ENCODE peak calls at places on chromosomes 1 and 21, in ten cellular contexts. D is fibroblast of the aortic adventitia, C is transverse colon, X is left ventricle myocardium inferior, V is kidney, S is heart right ventricle, Y is Caco-2, M is fibroblast of mammary gland, Q is astrocyte, A is uterus. O is an unnamed sample.

GRCh38 chr1:248404024-248404423 is 1.2 kb downstream of the OR2T1 start:
- DNase-seq in D (peak), C (no peak), X (no peak), V (no peak), S (no peak), Y (no peak), M (no peak), Q (no peak), A (no peak), O (no peak)

GRCh38 chr1:218171302-218171893 is 113.7 kb upstream of the RRP15 start:
- DNase-seq in D (peak), C (no peak), X (no peak), V (no peak), S (no peak), Y (peak), M (peak), Q (peak), A (no peak), O (no peak)

GRCh38 chr1:1111516-1112236 is 4.2 kb downstream of the C1orf159 start:
- DNase-seq in D (no peak), C (peak), X (peak), V (peak), S (no peak), Y (no peak), M (no peak), Q (no peak), A (no peak), O (no peak)

GRCh38 chr1:96722161-96722908 is 751 bp downstream of the PTBP2 start:
- DNase-seq in D (peak), C (peak), X (peak), V (peak), S (peak), Y (peak), M (peak), Q (peak), A (peak), O (peak)

GRCh38 chr21:45866473-45867010 is 115.0 kb upstream of the COL6A1 start:
- DNase-seq in D (no peak), C (no peak), X (no peak), V (peak), S (no peak), Y (no peak), M (no peak), Q (no peak), A (no peak), O (no peak)

GRCh38 chr1:19619697-19620384 is 24.3 kb upstream of the NBL1 start:
- DNase-seq in D (peak), C (peak), X (no peak), V (no peak), S (no peak), Y (peak), M (no peak), Q (no peak), A (no peak), O (no peak)

GRCh38 chr21:41171210-41171609 is 3.2 kb downstream of the BACE2 start:
- DNase-seq in D (peak), C (peak), X (peak), V (peak), S (peak), Y (no peak), M (no peak), Q (peak), A (no peak), O (no peak)

GRCh38 chr1:56774067-56774609 is 45.1 kb downstream of the FYB2 start:
- DNase-seq in D (no peak), C (no peak), X (no peak), V (no peak), S (no peak), Y (no peak), M (no peak), Q (no peak), A (no peak), O (no peak)

GRCh38 chr1:210264521-210265380 is 32.2 kb downstream of the SERTAD4 start:
- DNase-seq in D (peak), C (no peak), X (no peak), V (no peak), S (no peak), Y (peak), M (no peak), Q (peak), A (no peak), O (no peak)

GRCh38 chr1:177871633-177872562 is 98.0 kb downstream of the SEC16B start:
- DNase-seq in D (no peak), C (no peak), X (no peak), V (no peak), S (no peak), Y (peak), M (no peak), Q (no peak), A (no peak), O (no peak)

GRCh38 chr1:111690306-111690617 is 48.9 kb downstream of the INKA2 start:
- DNase-seq in D (peak), C (peak), X (no peak), V (no peak), S (peak), Y (peak), M (peak), Q (peak), A (peak), O (no peak)

GRCh38 chr1:62900566-62900965 is 116.6 kb downstream of the ATG4C start:
- DNase-seq in D (no peak), C (no peak), X (no peak), V (no peak), S (no peak), Y (no peak), M (no peak), Q (no peak), A (no peak), O (no peak)

GRCh38 chr21:14084701-14085100 is 126.1 kb downstream of the LIPI start:
- DNase-seq in D (no peak), C (no peak), X (no peak), V (no peak), S (no peak), Y (no peak), M (no peak), Q (no peak), A (no peak), O (no peak)

GRCh38 chr1:226019550-226019949 is 20.4 kb upstream of the SDE2 start:
- DNase-seq in D (no peak), C (no peak), X (no peak), V (no peak), S (no peak), Y (no peak), M (no peak), Q (no peak), A (no peak), O (no peak)

GRCh38 chr1:24392604-24392946 is 21.0 kb downstream of the STPG1 start:
- DNase-seq in D (no peak), C (no peak), X (no peak), V (no peak), S (no peak), Y (no peak), M (no peak), Q (no peak), A (no peak), O (no peak)
- TF ChIP-seq CTCF in D (no peak), C (no peak), X (no peak), V (no peak), S (peak), Y (no peak), M (no peak), Q (no peak), A (no peak), O (no peak)

DNA sequence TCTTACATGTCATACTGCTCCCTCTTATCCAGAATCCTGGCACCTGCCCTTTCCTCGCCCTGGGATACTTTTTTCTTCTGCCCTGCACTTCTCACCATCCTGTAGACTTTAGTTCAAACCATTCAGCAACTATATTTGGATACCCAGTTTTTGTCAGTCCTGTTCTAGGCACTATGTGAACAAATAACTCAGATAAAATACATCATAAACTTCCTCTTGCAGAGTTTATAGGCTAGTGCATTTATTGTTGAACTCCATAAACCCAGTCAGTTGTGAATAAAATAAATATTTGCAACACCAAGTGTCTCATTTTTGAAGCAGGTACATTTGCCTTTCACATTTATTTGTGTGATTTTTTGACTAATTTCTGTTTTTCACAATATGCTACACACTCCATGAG is 4.3 kb downstream of the LYPLAL1 start:
- DNase-seq in D (no peak), C (no peak), X (no peak), V (no peak), S (no peak), Y (no peak), M (no peak), Q (no peak), A (no peak), O (no peak)
- H3K4me3 ChIP-seq in D (no peak), C (no peak), X (no peak), V (peak), S (no peak), Y (no peak), M (no peak), Q (no peak), A (no peak), O (no peak)

GRCh38 chr1:45796381-45796780 is 7.0 kb upstream of the MAST2 start:
- DNase-seq in D (no peak), C (no peak), X (no peak), V (no peak), S (no peak), Y (no peak), M (peak), Q (no peak), A (no peak), O (no peak)

GRCh38 chr1:45792744-45793143 is 10.7 kb upstream of the MAST2 start:
- DNase-seq in D (no peak), C (no peak), X (no peak), V (no peak), S (no peak), Y (no peak), M (no peak), Q (no peak), A (no peak), O (no peak)

GRCh38 chr1:45789601-45790000 is 13.8 kb upstream of the MAST2 start:
- DNase-seq in D (no peak), C (no peak), X (no peak), V (no peak), S (no peak), Y (no peak), M (no peak), Q (no peak), A (no peak), O (no peak)

GRCh38 chr1:45796946-45797345 is 6.5 kb upstream of the MAST2 start:
- DNase-seq in D (no peak), C (no peak), X (no peak), V (no peak), S (no peak), Y (no peak), M (no peak), Q (no peak), A (no peak), O (no peak)

DNA sequence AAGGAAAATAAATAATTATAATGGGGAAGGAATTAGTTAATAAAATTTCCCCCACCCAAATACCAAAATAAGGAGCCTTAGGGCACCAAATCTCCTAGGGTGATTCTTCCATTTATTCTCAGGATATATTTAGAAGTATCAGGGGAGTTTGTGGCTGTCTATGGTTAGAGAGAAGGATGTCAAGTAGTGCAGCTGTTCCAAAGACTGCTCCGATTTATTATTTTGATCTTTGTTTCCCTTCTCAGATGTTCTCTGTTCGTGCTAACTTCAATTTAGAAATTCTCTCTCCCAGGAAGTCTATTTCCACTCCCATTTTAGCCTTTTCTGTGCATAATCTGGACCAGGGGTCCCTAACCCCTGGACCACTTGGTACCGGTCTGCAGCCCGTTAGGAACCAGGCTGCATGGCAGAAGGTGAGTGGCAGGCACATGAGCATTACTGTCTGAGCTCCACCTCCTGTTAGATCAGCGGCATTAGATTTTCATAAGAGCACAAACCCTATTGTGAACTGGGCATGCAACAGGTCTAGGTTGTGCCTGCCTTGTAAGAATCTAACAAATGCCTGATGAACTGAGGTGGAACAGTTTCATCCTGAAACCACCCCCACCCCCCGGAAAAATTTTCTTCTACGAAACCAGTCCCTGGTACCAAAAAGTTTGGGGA is 9.3 kb upstream of the MAST2 start:
- DNase-seq in D (no peak), C (no peak), X (no peak), V (no peak), S (no peak), Y (no peak), M (no peak), Q (no peak), A (no peak), O (no peak)
- TF ChIP-seq CTCF in D (no peak), C (no peak), X (no peak), V (no peak), S (no peak), Y (no peak), M (no peak), Q (no peak), A (no peak), O (no peak)

GRCh38 chr1:206690516-206690915 is 5.8 kb downstream of the MAPKAPK2 start:
- DNase-seq in D (no peak), C (no peak), X (peak), V (no peak), S (peak), Y (no peak), M (no peak), Q (no peak), A (no peak), O (no peak)

GRCh38 chr1:206687251-206687914 is 2.7 kb downstream of the MAPKAPK2 start:
- DNase-seq in D (no peak), C (no peak), X (no peak), V (no peak), S (no peak), Y (no peak), M (no peak), Q (no peak), A (no peak), O (no peak)

GRCh38 chr1:206686486-206687249 is 2.0 kb downstream of the MAPKAPK2 start:
- DNase-seq in D (no peak), C (no peak), X (no peak), V (no peak), S (no peak), Y (no peak), M (no peak), Q (no peak), A (no peak), O (no peak)

GRCh38 chr1:206685749-206686485 is 1.2 kb downstream of the MAPKAPK2 start:
- DNase-seq in D (peak), C (peak), X (peak), V (peak), S (peak), Y (peak), M (peak), Q (peak), A (peak), O (peak)

GRCh38 chr1:206687915-206688442 is 3.3 kb downstream of the MAPKAPK2 start:
- DNase-seq in D (peak), C (no peak), X (no peak), V (no peak), S (no peak), Y (no peak), M (peak), Q (peak), A (no peak), O (no peak)
- H3K4me3 ChIP-seq in D (peak), C (no peak), X (peak), V (no peak), S (peak), Y (no peak), M (peak), Q (peak), A (no peak), O (peak)

DNA sequence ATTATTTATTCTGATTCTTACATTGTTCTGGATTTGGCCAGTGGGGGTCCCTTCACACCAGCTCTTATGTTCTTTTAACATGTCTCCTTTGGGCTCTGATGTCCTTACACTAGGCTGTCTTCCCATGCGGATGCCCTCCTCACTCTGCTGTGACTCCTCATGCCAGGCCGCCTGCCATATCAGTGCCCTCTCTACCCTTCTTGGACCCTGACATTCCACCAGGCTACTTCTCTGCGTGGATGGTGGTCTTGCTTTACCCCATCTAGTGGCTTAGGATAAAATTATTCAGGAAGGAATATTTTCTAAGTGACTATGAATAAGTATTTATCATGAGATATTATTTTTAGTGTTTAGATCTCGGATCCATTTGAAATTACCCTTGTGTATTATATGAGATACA is 21.2 kb downstream of the ATF6 start:
- DNase-seq in D (no peak), C (no peak), X (no peak), V (no peak), S (no peak), Y (no peak), M (no peak), Q (no peak), A (no peak), O (no peak)
- TF ChIP-seq CTCF in D (no peak), C (no peak), X (no peak), V (no peak), S (no peak), Y (no peak), M (no peak), Q (no peak), A (no peak), O (no peak)

GRCh38 chr1:47508900-47509488 is 71.2 kb downstream of the FOXD2 start:
- DNase-seq in D (peak), C (peak), X (no peak), V (no peak), S (no peak), Y (peak), M (peak), Q (no peak), A (no peak), O (no peak)

GRCh38 chr1:47507140-47507539 is 69.3 kb downstream of the FOXD2 start:
- DNase-seq in D (no peak), C (no peak), X (no peak), V (no peak), S (no peak), Y (no peak), M (no peak), Q (no peak), A (no peak), O (no peak)

GRCh38 chr1:47510282-47510811 is 72.5 kb downstream of the FOXD2 start:
- DNase-seq in D (no peak), C (no peak), X (no peak), V (no peak), S (no peak), Y (no peak), M (no peak), Q (no peak), A (no peak), O (no peak)

GRCh38 chr1:47506053-47506452 is 68.2 kb downstream of the FOXD2 start:
- DNase-seq in D (no peak), C (no peak), X (no peak), V (no peak), S (no peak), Y (no peak), M (no peak), Q (no peak), A (no peak), O (no peak)

GRCh38 chr1:47507921-47508894 is 70.4 kb downstream of the FOXD2 start:
- DNase-seq in D (no peak), C (peak), X (peak), V (peak), S (peak), Y (peak), M (no peak), Q (no peak), A (peak), O (no peak)
- H3K4me3 ChIP-seq in D (peak), C (peak), X (peak), V (no peak), S (peak), Y (peak), M (peak), Q (peak), A (peak), O (peak)

O was measured in coronary artery.